ENCODE peak calls at places on chromosomes 3 and 15, in ten cellular contexts. J, X, B, R, N, D, C, U, O and Q are unnamed samples.

GRCh38 chr3:8964436-8965370 is 1.4 kb upstream of the RAD18 start:
- DNase-seq in J (no peak), X (no peak), B (no peak), R (no peak), N (no peak), D (peak; percentile 33), C (no peak), U (peak; percentile 68), O (peak; percentile 92), Q (no peak)

GRCh38 chr3:58299839-58300516 is 6.1 kb upstream of the RPP14 start:
- DNase-seq in J (no peak), X (no peak), B (no peak), R (no peak), N (no peak), D (peak; percentile 22), C (no peak), U (no peak), O (peak; percentile 84), Q (no peak)

GRCh38 chr3:37130448-37130847 is 43.9 kb downstream of the LRRFIP2 start:
- DNase-seq in J (no peak), X (no peak), B (no peak), R (no peak), N (no peak), D (no peak), C (no peak), U (no peak), O (no peak), Q (no peak)

GRCh38 chr15:60385620-60386552 is 11.9 kb downstream of the ANXA2 start:
- DNase-seq in J (no peak), X (no peak), B (no peak), R (no peak), N (no peak), D (no peak), C (no peak), U (no peak), O (peak; percentile 26), Q (no peak)

GRCh38 chr15:64864080-64864479 is 22.4 kb downstream of the PLEKHO2 start:
- DNase-seq in J (no peak), X (no peak), B (no peak), R (no peak), N (no peak), D (no peak), C (no peak), U (no peak), O (no peak), Q (no peak)

GRCh38 chr3:162122405-162122804 is 625.8 kb downstream of the OTOL1 start:
- DNase-seq in J (no peak), X (no peak), B (no peak), R (no peak), N (no peak), D (no peak), C (no peak), U (no peak), O (peak; percentile 9), Q (no peak)

GRCh38 chr3:67580430-67581000 is 73.9 kb downstream of the SUCLG2 start:
- DNase-seq in J (no peak), X (no peak), B (no peak), R (no peak), N (no peak), D (no peak), C (no peak), U (no peak), O (no peak), Q (no peak)

GRCh38 chr15:37101634-37102314 is 1.4 kb upstream of the MEIS2 start:
- DNase-seq in J (peak; percentile 80), X (peak; percentile 86), B (peak; percentile 87), R (peak; percentile 70), N (peak; percentile 48), D (no peak), C (no peak), U (no peak), O (peak; percentile 90), Q (peak; percentile 77)

GRCh38 chr3:114745322-114746240 is 401.5 kb downstream of the ZBTB20 start:
- DNase-seq in J (no peak), X (peak; percentile 23), B (no peak), R (no peak), N (no peak), D (peak; percentile 27), C (no peak), U (peak; percentile 11), O (peak; percentile 82), Q (no peak)

GRCh38 chr3:115381573-115381912 is 234.5 kb upstream of the ZBTB20 start:
- DNase-seq in J (no peak), X (peak; percentile 69), B (no peak), R (no peak), N (no peak), D (no peak), C (peak; percentile 38), U (no peak), O (peak; percentile 84), Q (no peak)

GRCh38 chr3:181717505-181717904 is 5.8 kb downstream of the SOX2 start:
- DNase-seq in J (no peak), X (no peak), B (no peak), R (no peak), N (no peak), D (no peak), C (no peak), U (no peak), O (no peak), Q (no peak)

GRCh38 chr3:161051856-161052255 is 53.3 kb downstream of the B3GALNT1 start:
- DNase-seq in J (no peak), X (no peak), B (no peak), R (no peak), N (no peak), D (no peak), C (no peak), U (no peak), O (no peak), Q (no peak)

GRCh38 chr3:58419782-58420512 is 13.7 kb downstream of the PDHB start:
- DNase-seq in J (peak; percentile 79), X (peak; percentile 51), B (no peak), R (no peak), N (no peak), D (no peak), C (no peak), U (no peak), O (peak; percentile 84), Q (peak; percentile 35)

GRCh38 chr15:40454904-40455391 is 14.2 kb downstream of the BAHD1 start:
- DNase-seq in J (peak; percentile 42), X (no peak), B (no peak), R (no peak), N (no peak), D (peak; percentile 37), C (no peak), U (no peak), O (peak; percentile 50), Q (no peak)

GRCh38 chr3:15331606-15332404 is 581 bp downstream of the SH3BP5 start:
- DNase-seq in J (peak; percentile 65), X (peak; percentile 58), B (peak; percentile 88), R (no peak), N (peak; percentile 76), D (no peak), C (peak; percentile 38), U (no peak), O (peak; percentile 51), Q (peak; percentile 55)

DNA sequence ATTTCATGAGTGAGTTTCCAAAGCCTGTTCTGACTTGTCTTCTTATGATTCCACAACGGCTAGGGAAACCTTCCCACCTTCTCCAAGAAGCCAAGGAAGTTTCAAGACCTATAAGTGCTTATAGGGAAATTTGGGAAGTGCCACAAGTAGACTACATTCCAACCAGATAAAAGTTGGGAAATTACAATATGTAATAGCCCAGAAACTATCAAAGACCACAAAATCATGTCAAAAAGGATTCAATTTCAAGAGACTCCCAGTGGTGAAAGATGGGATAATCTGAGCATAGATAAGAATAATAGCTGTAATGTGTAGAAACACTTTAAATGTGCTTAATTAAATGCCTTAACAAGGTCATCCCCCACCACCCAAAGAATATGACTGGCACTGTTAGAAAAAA is 169.2 kb upstream of the SLC2A2 start:
- DNase-seq in J (no peak), X (no peak), B (no peak), R (no peak), N (no peak), D (no peak), C (no peak), U (no peak), O (peak; percentile 41), Q (no peak)
- TF ChIP-seq CTCF in J (no peak), X (no peak), B (no peak), R (no peak), N (no peak), D (no peak), C (peak; percentile 14), U (no peak), O (peak; percentile 34), Q (no peak)

DNA sequence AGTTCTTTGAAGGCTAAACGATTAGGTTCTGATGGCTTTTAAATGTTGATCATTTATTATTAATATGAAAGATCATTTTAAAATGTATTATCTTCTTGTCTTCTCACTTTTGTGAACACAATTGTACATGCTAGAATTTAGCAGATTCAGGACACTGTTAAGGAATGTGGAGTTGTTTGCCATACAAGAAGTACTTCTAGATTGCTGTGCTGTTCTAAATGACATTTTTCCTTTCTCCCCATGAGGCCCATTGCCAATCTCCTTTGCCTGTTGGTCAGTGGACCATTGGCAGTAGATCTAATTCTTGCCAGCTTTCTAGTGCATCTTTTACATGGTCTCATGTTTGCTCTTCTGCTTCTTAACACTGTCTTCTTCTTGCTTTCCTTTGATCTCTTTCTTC is 242.3 kb downstream of the MECOM start:
- DNase-seq in J (no peak), X (no peak), B (no peak), R (no peak), N (no peak), D (no peak), C (no peak), U (no peak), O (no peak), Q (no peak)
- TF ChIP-seq CTCF in J (no peak), X (no peak), B (no peak), R (no peak), N (no peak), D (no peak), C (no peak), U (no peak), O (no peak), Q (no peak)

GRCh38 chr3:155739154-155739553 is 5.7 kb downstream of the PLCH1 start:
- DNase-seq in J (no peak), X (no peak), B (no peak), R (no peak), N (no peak), D (no peak), C (no peak), U (no peak), O (no peak), Q (no peak)
- TF ChIP-seq CTCF in J (no peak), X (no peak), B (no peak), R (no peak), N (no peak), D (peak; percentile 11), C (no peak), U (no peak), O (no peak), Q (no peak)

DNA sequence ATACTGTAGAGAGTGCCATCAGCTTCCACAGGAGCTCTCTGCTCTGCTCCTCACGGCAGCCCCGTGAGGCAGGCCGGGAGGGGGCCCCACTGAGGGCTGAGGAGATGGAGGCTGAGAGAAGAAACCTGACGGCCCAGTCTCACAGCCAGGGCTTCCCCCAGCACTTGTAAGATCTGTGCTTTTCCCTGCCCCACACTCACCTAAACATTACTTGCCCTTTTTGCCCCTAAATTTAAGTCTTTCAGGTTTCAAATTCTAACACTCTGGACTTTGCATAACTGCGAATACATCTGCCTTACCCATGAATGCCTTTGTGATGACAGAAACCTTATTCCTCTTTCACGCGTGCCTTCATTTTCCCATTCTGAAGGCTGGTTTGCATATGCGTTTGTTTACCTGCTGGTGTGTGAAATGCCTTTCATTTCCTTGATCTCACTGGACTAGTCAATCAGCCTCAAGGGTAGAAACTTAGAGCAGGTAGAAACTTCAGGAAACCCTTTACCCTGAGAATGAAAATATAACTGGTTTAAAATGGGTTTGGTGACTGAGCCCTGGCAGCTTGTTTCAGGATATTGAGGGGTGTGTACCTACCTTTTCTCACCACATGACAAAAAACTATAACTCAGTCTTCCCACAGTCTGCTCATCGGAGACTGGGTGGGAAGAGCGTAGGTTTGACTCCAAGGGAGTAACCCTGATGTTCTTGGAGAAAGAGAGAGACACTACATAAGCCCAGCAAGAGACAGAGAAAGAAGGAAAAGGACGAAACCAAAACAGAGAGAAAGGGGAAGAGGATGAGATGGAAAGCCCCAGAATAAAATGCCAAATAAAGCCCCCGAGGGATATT is 20.1 kb downstream of the SLC12A8 start:
- DNase-seq in J (no peak), X (no peak), B (no peak), R (no peak), N (peak; percentile 45), D (no peak), C (no peak), U (no peak), O (no peak), Q (peak; percentile 80)
- TF ChIP-seq CTCF in J (no peak), X (no peak), B (no peak), R (no peak), N (peak; percentile 23), D (peak; percentile 41), C (no peak), U (peak; percentile 6), O (no peak), Q (peak; percentile 60)